ENCODE peak calls at places on chromosomes 3 and 15, in five cellular contexts. M is stomach, Q is AG04450, P is brain microvascular endothelial cell, G is AG09309. A is an unnamed sample.

GRCh38 chr3:149453140-149453805 is 21.2 kb upstream of the TM4SF4 start:
- DNase-seq in M (no peak), Q (no peak), P (no peak), G (no peak), A (no peak)

GRCh38 chr3:54784021-54784420 is 143.8 kb downstream of the LRTM1 start:
- DNase-seq in M (no peak), Q (no peak), P (no peak), G (no peak), A (no peak)

GRCh38 chr3:184066211-184066610 is 13.4 kb downstream of the HTR3C start:
- DNase-seq in M (no peak), Q (no peak), P (no peak), G (peak; percentile 1), A (no peak)

GRCh38 chr3:157369712-157370447 is 66.8 kb upstream of the PTX3 start:
- DNase-seq in M (no peak), Q (no peak), P (no peak), G (no peak), A (peak; percentile 25)

GRCh38 chr15:31252386-31252785 is 74.2 kb upstream of the KLF13 start:
- DNase-seq in M (no peak), Q (no peak), P (peak; percentile 45), G (no peak), A (no peak)

GRCh38 chr3:133158686-133159085 is 120.5 kb downstream of the TMEM108 start:
- DNase-seq in M (no peak), Q (no peak), P (no peak), G (no peak), A (no peak)

GRCh38 chr3:150603888-150604319 is 783 bp downstream of the SELENOT start:
- DNase-seq in M (no peak), Q (no peak), P (no peak), G (no peak), A (no peak)

GRCh38 chr3:194755689-194756459 is 70.2 kb downstream of the FAM43A start:
- DNase-seq in M (no peak), Q (no peak), P (no peak), G (no peak), A (no peak)

GRCh38 chr3:184004483-184004882 is 13.2 kb downstream of the ABCC5 start:
- DNase-seq in M (no peak), Q (no peak), P (no peak), G (no peak), A (no peak)

GRCh38 chr3:13022348-13023250 is 50.6 kb downstream of the IQSEC1 start:
- DNase-seq in M (peak; percentile 39), Q (peak; percentile 75), P (peak; percentile 80), G (peak; percentile 23), A (no peak)

GRCh38 chr15:32683906-32684584 is 33.8 kb upstream of the GREM1 start:
- DNase-seq in M (no peak), Q (peak; percentile 61), P (peak; percentile 87), G (peak; percentile 90), A (peak; percentile 91)

GRCh38 chr3:30775070-30775469 is 119.4 kb downstream of the GADL1 start:
- DNase-seq in M (no peak), Q (no peak), P (no peak), G (no peak), A (no peak)

GRCh38 chr3:35663471-35663870 is 24.1 kb downstream of the ARPP21 start:
- DNase-seq in M (no peak), Q (no peak), P (no peak), G (no peak), A (no peak)

GRCh38 chr3:82293867-82294266 is 532.4 kb upstream of the GBE1 start:
- DNase-seq in M (no peak), Q (no peak), P (no peak), G (no peak), A (no peak)

GRCh38 chr3:82287562-82287961 is 526.1 kb upstream of the GBE1 start:
- DNase-seq in M (no peak), Q (no peak), P (no peak), G (no peak), A (no peak)

GRCh38 chr3:82294609-82295008 is 533.2 kb upstream of the GBE1 start:
- DNase-seq in M (no peak), Q (no peak), P (no peak), G (no peak), A (no peak)

DNA sequence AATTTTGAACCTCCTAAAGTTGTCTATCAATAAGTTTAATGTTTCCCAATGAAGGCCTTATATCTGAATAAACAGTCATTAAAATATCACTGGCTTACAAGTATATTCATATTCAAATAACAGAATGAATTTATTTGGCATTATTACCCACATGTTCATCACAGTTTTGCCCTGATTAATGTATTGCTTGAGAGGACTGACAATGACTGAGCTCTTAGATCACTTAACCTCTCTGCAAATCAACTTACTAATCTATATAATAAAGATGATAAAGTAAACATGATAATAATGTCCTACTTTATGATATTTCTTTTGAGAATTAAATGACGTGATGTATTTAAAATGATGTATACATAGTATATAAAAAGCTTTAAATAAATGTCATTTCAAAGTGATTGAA is 532.0 kb upstream of the GBE1 start:
- DNase-seq in M (no peak), Q (no peak), P (no peak), G (no peak), A (no peak)
- TF ChIP-seq CTCF in M (no peak), Q (no peak), P (no peak), G (no peak), A (no peak)

DNA sequence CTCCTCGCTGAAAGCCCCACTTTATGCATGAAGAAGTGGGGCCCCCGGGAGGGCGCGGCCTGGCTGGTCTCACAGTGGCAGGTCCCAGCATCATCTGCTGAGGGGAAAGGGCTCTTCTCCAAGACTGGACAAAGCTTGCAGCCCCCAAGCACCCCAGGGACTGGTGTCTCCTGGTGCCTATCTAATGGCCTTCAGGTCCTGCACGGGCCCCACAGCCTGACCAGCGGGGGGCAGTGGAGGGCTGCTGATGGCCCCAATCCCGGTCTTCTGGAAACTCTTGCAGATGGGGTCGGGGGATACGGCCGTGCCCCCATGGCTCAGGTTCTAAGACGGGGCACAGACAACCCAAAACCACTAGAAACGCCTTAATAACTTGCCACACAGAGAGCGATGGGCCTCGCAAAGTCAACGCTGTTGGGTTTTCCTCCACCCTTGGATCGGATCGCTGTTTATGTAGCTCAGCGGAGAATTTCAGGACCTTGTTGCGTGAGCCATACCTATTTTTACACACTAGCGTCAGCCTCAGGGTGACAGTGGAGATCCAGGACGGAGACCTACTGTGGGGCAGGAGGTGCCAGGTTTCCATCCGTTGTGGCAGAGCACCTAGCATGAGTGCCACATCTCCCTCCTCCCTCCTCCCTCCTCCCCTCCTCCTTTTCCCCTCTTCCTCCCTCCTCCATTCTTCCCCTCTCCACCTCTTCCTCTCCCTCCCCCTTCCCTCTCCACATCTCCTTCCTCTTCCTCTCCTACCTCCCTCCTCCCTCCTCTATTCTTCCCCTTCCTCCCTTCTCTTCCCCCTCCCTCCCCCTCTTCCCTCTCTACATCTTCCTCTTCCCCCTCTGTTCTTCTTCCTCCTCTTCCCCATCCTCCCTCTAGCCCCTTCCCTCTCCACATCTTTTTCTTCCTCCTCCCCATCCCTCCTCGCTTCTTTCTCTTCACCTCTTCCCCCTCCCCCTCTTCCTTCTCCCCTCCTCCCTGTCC is 79.3 kb upstream of the ALDH1L1 start:
- DNase-seq in M (peak; percentile 69), Q (no peak), P (peak; percentile 37), G (no peak), A (no peak)
- TF ChIP-seq CTCF in M (no peak), Q (peak; percentile 61), P (peak; percentile 80), G (peak; percentile 74), A (peak; percentile 85)

GRCh38 chr3:97975466-97975865 is 3.2 kb upstream of the RIOX2 start:
- DNase-seq in M (no peak), Q (no peak), P (no peak), G (no peak), A (no peak)
- TF ChIP-seq CTCF in M (no peak), Q (peak; percentile 15), P (no peak), G (no peak), A (peak; percentile 43)

GRCh38 chr15:67501836-67502461 is 19.0 kb upstream of the C15orf61 start:
- DNase-seq in M (no peak), Q (no peak), P (no peak), G (no peak), A (no peak)

GRCh38 chr15:67505675-67506572 is 15.0 kb upstream of the C15orf61 start:
- DNase-seq in M (no peak), Q (no peak), P (no peak), G (no peak), A (no peak)

GRCh38 chr15:67504061-67504460 is 16.9 kb upstream of the C15orf61 start:
- DNase-seq in M (no peak), Q (no peak), P (no peak), G (no peak), A (no peak)

GRCh38 chr15:67504796-67505195 is 16.1 kb upstream of the C15orf61 start:
- DNase-seq in M (no peak), Q (no peak), P (no peak), G (peak; percentile 86), A (no peak)

DNA sequence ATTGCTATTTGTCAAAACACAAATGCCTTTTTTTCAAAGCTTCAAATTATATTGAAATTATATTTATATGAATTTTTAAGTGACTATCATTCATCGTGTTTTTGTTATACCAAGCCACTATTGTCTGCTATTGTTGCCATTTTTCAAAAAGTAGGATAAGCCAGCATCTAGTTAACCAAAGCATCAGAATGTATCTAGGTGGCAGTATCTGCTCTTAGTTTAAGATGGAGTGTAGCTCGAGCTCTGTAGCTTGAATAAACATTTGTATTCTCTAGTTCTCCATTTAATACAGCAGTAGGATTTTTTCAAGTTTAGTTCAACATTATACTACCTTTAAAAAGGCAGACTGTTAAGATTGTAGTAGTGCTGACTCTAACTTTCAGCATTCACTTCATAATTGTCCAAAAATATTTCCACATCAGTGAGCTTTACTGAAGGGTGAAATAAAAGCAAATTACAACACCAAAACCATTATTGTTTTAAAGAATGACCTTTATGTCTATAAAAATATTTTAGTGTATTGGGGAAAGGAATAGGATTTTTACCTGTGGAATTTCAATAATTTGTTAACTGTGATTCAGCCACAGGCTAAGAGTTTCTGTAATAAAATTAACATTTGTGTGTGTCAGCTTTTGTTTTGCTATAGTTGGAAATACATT is 19.6 kb upstream of the C15orf61 start:
- DNase-seq in M (no peak), Q (no peak), P (no peak), G (no peak), A (no peak)
- TF ChIP-seq CTCF in M (no peak), Q (peak; percentile 54), P (peak; percentile 37), G (peak; percentile 52), A (peak; percentile 46)